ENCODE peak calls at places on chromosomes 6 and 20, in four cellular contexts. F, U, P and X are unnamed samples.
A peak's percentile ranks its signal among the peaks of the same experiment; 100 is the strongest.

GRCh38 chr20:43544501-43544900 is 14.3 kb upstream of the SGK2 start:
- DNase-seq in U (no peak), P (no peak), F (no peak), X (no peak)

GRCh38 chr6:111361648-111362047 is 121.4 kb downstream of the REV3L start:
- DNase-seq in U (peak; percentile 79), F (peak; percentile 20), P (peak; percentile 48), X (peak; percentile 21)

GRCh38 chr6:170198298-170198697 is 92.6 kb downstream of the DLL1 start:
- DNase-seq in F (no peak), U (no peak), P (no peak), X (no peak)

GRCh38 chr6:159086033-159086618 is 41.3 kb upstream of the TAGAP start:
- DNase-seq in U (no peak), P (no peak), F (no peak), X (no peak)

GRCh38 chr6:89313006-89313405 is 2.1 kb downstream of the GABRR2 start:
- DNase-seq in U (peak; percentile 98), F (no peak), P (peak; percentile 72), X (no peak)

GRCh38 chr6:139713911-139714527 is 339.6 kb upstream of the CITED2 start:
- DNase-seq in F (no peak), P (peak; percentile 48), U (no peak), X (peak; percentile 18)

GRCh38 chr6:107663308-107663707 is 160.8 kb downstream of the SCML4 start:
- DNase-seq in U (no peak), P (no peak), F (no peak), X (no peak)

GRCh38 chr6:6892706-6893601 is 214.8 kb upstream of the RREB1 start:
- DNase-seq in P (no peak), U (no peak), F (no peak), X (no peak)

GRCh38 chr20:45470262-45470931 is 844 bp downstream of the WFDC2 start:
- DNase-seq in P (no peak), U (peak; percentile 54), F (peak; percentile 42), X (peak; percentile 42)

GRCh38 chr20:34546751-34547181 is 11.8 kb upstream of the MAP1LC3A start:
- DNase-seq in F (no peak), U (no peak), P (no peak), X (peak; percentile 81)

GRCh38 chr6:143803769-143804540 is 39.2 kb upstream of the LTV1 start:
- DNase-seq in U (no peak), P (no peak), F (no peak), X (no peak)

GRCh38 chr20:22729616-22730236 is 145.4 kb upstream of the FOXA2 start:
- DNase-seq in U (no peak), F (no peak), P (no peak), X (no peak)
- H3K4me1 ChIP-seq in U (no peaks in the 10 kb centered on the region), F (no peaks in the 10 kb centered on the region), P (peaks cover 19% of the 10 kb centered on the region), X (no peaks in the 10 kb centered on the region)

DNA sequence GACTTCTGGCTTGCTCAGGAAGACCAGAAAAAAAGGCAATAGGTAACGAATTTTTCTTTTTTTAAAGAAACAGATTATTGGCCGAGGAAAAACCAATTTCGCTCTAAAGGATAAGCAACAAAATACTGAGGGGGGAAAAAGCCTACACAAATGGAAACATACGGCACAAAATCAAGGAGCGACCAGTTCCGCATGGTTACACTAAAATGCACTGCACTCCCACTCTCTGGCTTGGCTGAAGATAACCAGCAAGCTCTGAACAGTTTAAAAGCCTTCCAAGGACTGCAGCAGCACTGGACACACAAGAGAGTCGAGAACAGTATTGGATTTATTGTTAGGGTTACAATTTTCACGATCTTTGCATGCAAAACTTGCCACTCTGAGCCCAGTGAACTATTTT is 881 bp upstream of the MAP7 start:
- DNase-seq in U (no peak), P (no peak), F (no peak), X (peak; percentile 17)
- H3K27me3 ChIP-seq in U (peaks cover 7% of the 10 kb centered on the region), P (no peaks in the 10 kb centered on the region), F (peaks cover 3% of the 10 kb centered on the region), X (no peaks in the 10 kb centered on the region)

DNA sequence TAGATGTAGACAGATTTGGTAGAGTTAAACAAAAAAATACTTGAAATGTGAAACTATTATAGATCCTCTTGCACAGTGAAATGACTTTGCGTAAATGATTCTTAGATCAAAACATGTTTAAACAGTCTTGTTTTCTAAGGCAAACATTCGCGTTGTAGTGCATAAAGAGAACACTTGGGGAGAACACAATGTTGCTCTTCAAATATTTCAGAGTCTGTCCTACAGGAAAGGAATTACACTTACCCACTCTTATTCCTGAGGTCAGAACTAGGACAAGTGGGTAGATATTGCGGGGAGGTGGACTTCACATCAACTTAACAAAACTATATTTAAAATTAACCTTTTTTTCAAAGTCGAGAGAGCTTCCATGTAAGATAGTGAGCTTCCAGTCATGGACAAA is 183.5 kb upstream of the PCSK2 start:
- DNase-seq in U (no peak), F (no peak), P (no peak), X (no peak)
- H3K27ac ChIP-seq in U (no peak overlapping the region), F (no peak overlapping the region), P (no peak overlapping the region), X (no peak overlapping the region)

DNA sequence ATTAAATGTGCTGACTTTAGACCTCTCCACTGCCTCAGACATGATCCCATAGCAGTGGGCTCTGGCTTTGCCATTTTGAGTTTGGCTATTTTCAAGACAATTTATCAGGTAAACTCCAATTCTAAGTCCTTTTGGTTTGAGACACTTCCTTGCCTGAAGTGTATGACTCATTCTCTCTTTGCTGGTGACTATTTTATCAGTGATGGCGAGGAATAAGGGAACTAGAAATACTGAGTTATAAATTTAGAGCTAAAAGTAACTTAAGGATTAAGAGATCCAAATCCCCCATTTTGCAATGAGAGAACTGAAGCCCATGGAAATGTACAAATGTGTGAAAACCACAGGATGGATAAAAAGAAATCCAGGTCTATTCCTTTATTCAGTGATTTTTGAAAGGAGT is 30.9 kb upstream of the CD83 start:
- DNase-seq in U (peak; percentile 31), F (no peak), P (peak; percentile 43), X (no peak)
- H3K4me1 ChIP-seq in U (no peaks in the 10 kb centered on the region), F (peaks cover 19% of the 10 kb centered on the region), P (peaks cover 4% of the 10 kb centered on the region), X (no peaks in the 10 kb centered on the region)

GRCh38 chr6:149147939-149148718 is 169.4 kb upstream of the TAB2 start:
- DNase-seq in F (no peak), P (no peak), U (no peak), X (peak; percentile 31)
- H3K27me3 ChIP-seq in F (no peaks in the 10 kb centered on the region), P (no peaks in the 10 kb centered on the region), U (no peaks in the 10 kb centered on the region), X (no peaks in the 10 kb centered on the region)

GRCh38 chr6:24710519-24711303 is 8.2 kb downstream of the C6orf62 start:
- DNase-seq in U (no peak), F (no peak), P (no peak), X (no peak)
- H3K27ac ChIP-seq in U (no peak overlapping the region), F (no peak overlapping the region), P (no peak overlapping the region), X (no peak overlapping the region)

GRCh38 chr6:35047265-35048011 is 93.7 kb downstream of the TCP11 start:
- DNase-seq in P (no peak), F (no peak), U (peak; percentile 84), X (no peak)
- H3K4me1 ChIP-seq in P (peaks cover 16% of the 10 kb centered on the region), F (peaks cover 72% of the 10 kb centered on the region), U (peaks cover 55% of the 10 kb centered on the region), X (no peaks in the 10 kb centered on the region)

GRCh38 chr20:2340823-2341222 is 39.9 kb upstream of the TGM6 start:
- DNase-seq in F (no peak), U (no peak), P (no peak), X (no peak)
- H3K27me3 ChIP-seq in F (no peaks in the 10 kb centered on the region), U (no peaks in the 10 kb centered on the region), P (peaks cover 75% of the 10 kb centered on the region), X (no peaks in the 10 kb centered on the region)